ENCODE peak calls at places on chromosomes 7 and 10, in five cellular contexts. X, O, D, J and H are unnamed samples.

GRCh38 chr10:98920362-98920761 is 315.3 kb downstream of the HPSE2 start:
- DNase-seq in J (no peak), X (no peak), O (no peak), D (no peak), H (no peak)

GRCh38 chr7:45106820-45107219 is 4.7 kb downstream of the TBRG4 start:
- DNase-seq in X (no peak), D (no peak), J (no peak), O (no peak), H (no peak)

GRCh38 chr10:116833986-116834760 is 15.1 kb upstream of the ENO4 start:
- DNase-seq in J (no peak), O (no peak), X (no peak), D (no peak), H (no peak)

GRCh38 chr7:2863461-2864066 is 19.5 kb upstream of the GNA12 start:
- DNase-seq in J (peak), X (no peak), D (peak), O (peak), H (no peak)

GRCh38 chr7:100053201-100053600 is 3.6 kb downstream of the ZSCAN21 start:
- DNase-seq in J (peak), D (no peak), X (no peak), O (peak), H (no peak)

GRCh38 chr10:50593523-50593922 is 30.2 kb downstream of the SGMS1 start:
- DNase-seq in O (no peak), D (no peak), J (no peak), X (no peak), H (no peak)

GRCh38 chr10:71845410-71846406 is 5.3 kb downstream of the PSAP start:
- DNase-seq in O (no peak), D (no peak), J (no peak), X (no peak), H (no peak)

GRCh38 chr7:13240349-13240748 is 552.9 kb downstream of the ARL4A start:
- DNase-seq in J (no peak), O (peak), X (no peak), D (no peak), H (no peak)

GRCh38 chr7:13115829-13116228 is 428.4 kb downstream of the ARL4A start:
- DNase-seq in X (no peak), J (no peak), D (no peak), O (no peak), H (no peak)

GRCh38 chr7:114212753-114213439 is 201.7 kb upstream of the FOXP2 start:
- DNase-seq in D (no peak), O (no peak), J (no peak), X (no peak), H (no peak)

GRCh38 chr10:19775286-19775685 is 40.9 kb upstream of the PLXDC2 start:
- DNase-seq in J (no peak), D (no peak), O (no peak), X (no peak), H (no peak)

GRCh38 chr7:29243777-29244655 is 49.4 kb downstream of the CHN2 start:
- DNase-seq in D (peak), J (no peak), X (no peak), O (no peak), H (no peak)

GRCh38 chr10:82943142-82943541 is 1068.1 kb downstream of the NRG3 start:
- DNase-seq in X (no peak), D (no peak), J (no peak), O (no peak), H (no peak)

GRCh38 chr10:87771871-87772500 is 46.0 kb downstream of the ATAD1 start:
- DNase-seq in D (no peak), J (no peak), X (no peak), O (peak), H (no peak)

GRCh38 chr7:55476852-55477780 is 95.2 kb downstream of the VOPP1 start:
- DNase-seq in X (no peak), J (peak), D (no peak), O (no peak), H (no peak)

GRCh38 chr7:22387583-22387982 is 30.6 kb upstream of the RAPGEF5 start:
- DNase-seq in X (no peak), D (no peak), O (no peak), J (no peak), H (no peak)

GRCh38 chr7:25672476-25672875 is 444.2 kb upstream of the NPVF start:
- DNase-seq in O (no peak), D (no peak), J (no peak), X (no peak), H (no peak)

GRCh38 chr10:92121686-92122492 is 169.0 kb downstream of the CPEB3 start:
- DNase-seq in X (no peak), O (no peak), D (no peak), J (no peak), H (no peak)

GRCh38 chr7:29564455-29565185 is 985 bp downstream of the PRR15 start:
- DNase-seq in X (peak), D (no peak), O (peak), J (peak), H (peak)

GRCh38 chr7:90166153-90166552 is 11.9 kb downstream of the STEAP1 start:
- DNase-seq in J (no peak), D (no peak), O (no peak), X (no peak), H (no peak)

GRCh38 chr10:25056726-25057125 is 40.3 kb downstream of the THNSL1 start:
- DNase-seq in D (no peak), O (no peak), J (no peak), X (no peak), H (no peak)

GRCh38 chr7:2870471-2870941 is 26.4 kb upstream of the GNA12 start:
- DNase-seq in O (no peak), D (peak), J (peak), X (peak), H (no peak)

GRCh38 chr10:76583711-76584161 is 1053.9 kb downstream of the KCNMA1 start:
- DNase-seq in X (no peak), J (no peak), O (peak), D (no peak), H (no peak)

GRCh38 chr10:126634915-126635314 is 35.6 kb downstream of the C10orf90 start:
- DNase-seq in X (no peak), J (no peak), O (no peak), D (no peak), H (peak)

GRCh38 chr10:69479241-69479730 is 28.0 kb downstream of the TSPAN15 start:
- DNase-seq in X (no peak), D (no peak), O (no peak), J (no peak), H (no peak)

GRCh38 chr7:91128574-91129348 is 135.5 kb upstream of the FZD1 start:
- DNase-seq in X (no peak), D (no peak), O (no peak), J (no peak), H (no peak)

GRCh38 chr7:38280707-38281106 is 7.3 kb upstream of the TARP start:
- DNase-seq in O (no peak), X (no peak), J (no peak), D (no peak), H (no peak)

GRCh38 chr7:41027428-41028115 is 675.3 kb downstream of the INHBA start:
- DNase-seq in J (no peak), O (peak), D (no peak), X (no peak), H (no peak)

GRCh38 chr10:45464958-45465567 is 91.0 kb downstream of the ALOX5 start:
- DNase-seq in J (peak), D (peak), O (peak), X (peak), H (peak)

GRCh38 chr10:83343676-83344075 is 795.6 kb upstream of the GHITM start:
- DNase-seq in O (no peak), D (no peak), J (no peak), X (no peak), H (no peak)

GRCh38 chr7:7051221-7051877 is 131.0 kb upstream of the C1GALT1 start:
- DNase-seq in J (peak), X (no peak), D (no peak), O (no peak), H (no peak)

GRCh38 chr7:155349601-155350331 is 52.1 kb downstream of the INSIG1 start:
- DNase-seq in J (no peak), D (no peak), X (no peak), O (no peak), H (no peak)

GRCh38 chr10:109178576-109178975 is 744.7 kb downstream of the XPNPEP1 start:
- DNase-seq in O (no peak), D (no peak), J (no peak), X (no peak), H (no peak)

GRCh38 chr7:9719303-9719702 is 1254.4 kb upstream of the PHF14 start:
- DNase-seq in J (no peak), D (no peak), X (no peak), O (no peak), H (no peak)

GRCh38 chr10:82961864-82962263 is 1086.9 kb downstream of the NRG3 start:
- DNase-seq in J (no peak), D (no peak), O (no peak), X (no peak), H (no peak)

GRCh38 chr10:69180525-69181204 is 631 bp downstream of the SUPV3L1 start:
- DNase-seq in X (peak), J (peak), D (peak), O (peak), H (no peak)

GRCh38 chr10:43760514-43760913 is 111.8 kb upstream of the ZNF32 start:
- DNase-seq in D (no peak), O (no peak), X (no peak), J (no peak), H (no peak)

GRCh38 chr7:101156866-101157589 is 2.8 kb downstream of the AP1S1 start:
- DNase-seq in O (no peak), J (peak), D (no peak), X (no peak), H (no peak)

GRCh38 chr7:23938937-23939552 is 229.0 kb downstream of the STK31 start:
- DNase-seq in J (peak), D (no peak), O (peak), X (peak), H (no peak)
- TF ChIP-seq CTCF in J (peak), D (no peak), O (peak), X (peak), H (no peak)

GRCh38 chr7:142185069-142185468 is 72.8 kb downstream of the PRSS58 start:
- DNase-seq in J (no peak), X (no peak), D (no peak), O (no peak), H (no peak)

GRCh38 chr7:142194201-142194600 is 63.7 kb downstream of the PRSS58 start:
- DNase-seq in O (no peak), X (no peak), D (no peak), J (no peak), H (no peak)

GRCh38 chr7:142188159-142188558 is 69.7 kb downstream of the PRSS58 start:
- DNase-seq in J (no peak), X (no peak), D (no peak), O (no peak), H (no peak)

DNA sequence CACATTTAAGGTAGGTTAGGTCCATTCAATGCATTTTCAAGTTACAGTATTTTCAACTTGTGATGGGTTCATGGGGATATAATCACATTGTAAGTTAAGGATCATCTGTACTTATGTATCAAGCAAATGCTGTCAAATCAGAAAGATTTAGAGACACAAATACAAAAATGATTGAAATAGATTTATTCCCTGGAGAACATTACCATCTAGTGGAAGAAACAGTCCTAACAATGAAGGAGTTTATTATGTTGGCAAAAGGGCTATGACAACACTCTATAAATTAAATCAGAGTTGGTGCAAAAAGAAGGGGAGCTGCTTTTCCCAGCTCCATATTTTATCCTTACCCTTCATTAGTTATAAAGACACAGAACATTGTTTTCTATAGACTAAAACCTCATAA is 69.0 kb downstream of the PRSS58 start:
- DNase-seq in J (no peak), O (peak), X (no peak), D (no peak), H (no peak)
- TF ChIP-seq CTCF in J (peak), O (peak), X (no peak), D (no peak), H (no peak)

GRCh38 chr10:124644771-124645170 is 99.4 kb downstream of the FAM53B start:
- DNase-seq in D (no peak), X (no peak), J (no peak), O (no peak), H (no peak)
- TF ChIP-seq CTCF in D (no peak), X (no peak), J (no peak), O (no peak), H (no peak)

GRCh38 chr7:31123726-31124125 is 71.6 kb downstream of the ADCYAP1R1 start:
- DNase-seq in O (no peak), J (no peak), D (no peak), X (no peak), H (no peak)

GRCh38 chr7:31125171-31125570 is 73.1 kb downstream of the ADCYAP1R1 start:
- DNase-seq in D (no peak), X (no peak), J (no peak), O (no peak), H (no peak)

GRCh38 chr7:31126976-31127375 is 74.9 kb downstream of the ADCYAP1R1 start:
- DNase-seq in O (no peak), X (no peak), D (no peak), J (no peak), H (no peak)

GRCh38 chr7:31133497-31133896 is 81.4 kb downstream of the ADCYAP1R1 start:
- DNase-seq in X (no peak), O (no peak), J (no peak), D (no peak), H (no peak)

DNA sequence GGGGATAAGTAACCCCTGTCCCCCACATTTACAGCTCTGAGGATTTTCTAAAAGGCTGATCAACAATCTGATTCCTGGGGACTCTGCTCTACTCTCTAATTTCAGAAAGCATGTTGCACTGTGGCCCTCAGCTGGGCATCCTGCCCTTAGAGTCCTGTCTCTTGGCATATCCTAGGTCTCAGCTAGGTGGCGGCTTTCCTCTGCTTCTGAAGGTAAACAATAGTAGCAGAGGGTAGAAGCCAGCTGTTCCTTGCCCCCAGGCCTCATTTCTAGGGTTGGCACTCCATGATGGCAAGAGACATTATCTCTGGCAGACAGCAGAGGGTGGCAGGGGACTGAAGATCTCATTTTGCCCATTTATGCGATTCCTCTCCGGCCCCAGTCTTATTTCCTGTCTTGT is 77.0 kb downstream of the ADCYAP1R1 start:
- DNase-seq in X (no peak), D (no peak), J (no peak), O (no peak), H (no peak)
- TF ChIP-seq CTCF in X (no peak), D (no peak), J (no peak), O (no peak), H (no peak)

GRCh38 chr7:150895809-150896208 is 43.5 kb downstream of the AOC1 start:
- DNase-seq in J (no peak), D (no peak), O (no peak), X (no peak), H (no peak)
- TF ChIP-seq CTCF in J (no peak), D (no peak), O (no peak), X (no peak), H (no peak)

GRCh38 chr10:85612833-85613232 is 753.8 kb downstream of the GRID1 start:
- DNase-seq in O (no peak), X (no peak), D (no peak), J (no peak), H (no peak)
- TF ChIP-seq CTCF in O (no peak), X (peak), D (peak), J (peak), H (peak)

GRCh38 chr7:133095119-133095671 is 13.3 kb upstream of the CHCHD3 start:
- DNase-seq in X (no peak), J (no peak), O (no peak), D (no peak), H (no peak)
- TF ChIP-seq CTCF in X (no peak), J (no peak), O (no peak), D (no peak), H (no peak)